ENCODE peak calls at places on chromosomes 12 and 14, in six cellular contexts. F is GM04503; M is astrocyte of the spinal cord; C is NCI-H524 treated with DMSO at 0.1 percent for 48 hours; B is astrocyte of the cerebellum; O is activated CD8-positive, alpha-beta memory T cell treated with anti-CD3 and anti-CD28 coated beads for 4 hours. A is an unnamed sample.
A peak's percentile ranks its signal among the peaks of the same experiment; 100 is the strongest.

GRCh38 chr12:132563911-132564310 is 46.5 kb downstream of the LRCOL1 start:
- DNase-seq in O (no peak), M (no peak), B (no peak), C (no peak), F (no peak), A (no peak)

GRCh38 chr14:65906948-65907347 is 494.4 kb downstream of the FUT8 start:
- DNase-seq in M (no peak), O (no peak), B (no peak), F (no peak), C (no peak), A (no peak)

GRCh38 chr12:88200029-88200428 is 57.9 kb downstream of the TMTC3 start:
- DNase-seq in C (no peak), F (no peak), O (no peak), M (no peak), B (no peak), A (no peak)

GRCh38 chr14:37617864-37618365 is 22.5 kb downstream of the TTC6 start:
- DNase-seq in C (no peak), F (no peak), M (no peak), B (no peak), O (no peak), A (no peak)

GRCh38 chr12:125289965-125290364 is 224.7 kb downstream of the AACS start:
- DNase-seq in M (no peak), C (no peak), F (no peak), B (no peak), O (no peak), A (no peak)

GRCh38 chr14:35088514-35088913 is 33.3 kb downstream of the PPP2R3C start:
- DNase-seq in C (no peak), B (no peak), M (no peak), O (no peak), F (no peak), A (no peak)

GRCh38 chr14:21768116-21768874 is 94.7 kb upstream of the OR4E1 start:
- DNase-seq in M (peak; percentile 8), F (no peak), B (no peak), O (no peak), C (peak; percentile 23), A (no peak)

GRCh38 chr12:553216-554000 is 93.7 kb downstream of the B4GALNT3 start:
- DNase-seq in O (no peak), B (no peak), C (no peak), M (no peak), F (no peak), A (no peak)

A was measured in AG09319.